ENCODE peak calls at places on chromosome 15, in four cellular contexts. Y is upper lobe of right lung, R is ELF-1, A is lung microvascular endothelial cell. O is an unnamed sample.

GRCh38 chr15:90234519-90234988 is 545 bp downstream of the GDPGP1 start:
- DNase-seq in R (no peak), Y (no peak), A (peak; percentile 15), O (no peak)

GRCh38 chr15:27535445-27536129 is 563.5 kb downstream of the OCA2 start:
- DNase-seq in A (no peak), Y (no peak), R (no peak), O (no peak)

GRCh38 chr15:40843885-40844542 is at the start of gene SPINT1:
- DNase-seq in R (peak; percentile 57), A (no peak), Y (peak; percentile 89), O (no peak)

GRCh38 chr15:71103102-71103676 is 12.1 kb upstream of the THSD4 start:
- DNase-seq in A (peak; percentile 67), R (no peak), Y (no peak), O (no peak)

GRCh38 chr15:95549168-95549738 is 781.2 kb upstream of the NR2F2 start:
- DNase-seq in Y (no peak), R (no peak), A (peak; percentile 15), O (no peak)

GRCh38 chr15:74307827-74308642 is 59.4 kb downstream of the CYP11A1 start:
- DNase-seq in A (peak; percentile 66), R (peak; percentile 63), Y (no peak), O (no peak)

GRCh38 chr15:90529369-90530249 is at the start of gene CRTC3:
- DNase-seq in A (peak; percentile 63), R (peak; percentile 52), Y (peak; percentile 84), O (peak; percentile 77)

GRCh38 chr15:41827880-41828746 is at the start of gene JMJD7:
- DNase-seq in R (peak; percentile 71), A (peak; percentile 89), Y (peak; percentile 98), O (peak; percentile 93)

GRCh38 chr15:71013446-71013845 is 101.8 kb upstream of the THSD4 start:
- DNase-seq in Y (no peak), R (no peak), A (no peak), O (no peak)

O was measured in T-helper 2 cell.